ENCODE peak calls at places on chromosomes 3 and 15, in nine cellular contexts. C is cardiac fibroblast, Y is HEK293T, H is upper lobe of right lung, M is hepatocyte, K is GM18507, R is RWPE1, B is NCI-H187, T is germinal center. Q is an unnamed sample.
A peak's percentile ranks its signal among the peaks of the same experiment; 100 is the strongest.

GRCh38 chr3:20836801-20837200 is 650.8 kb upstream of the SGO1 start:
- DNase-seq in C (no peak), Y (no peak), H (no peak), M (no peak), K (no peak), R (no peak), B (no peak), T (no peak), Q (no peak)

GRCh38 chr15:43190178-43190577 is 5.0 kb downstream of the CCNDBP1 start:
- DNase-seq in C (peak; percentile 43), Y (no peak), H (no peak), M (no peak), K (no peak), R (no peak), B (no peak), T (no peak), Q (no peak)

GRCh38 chr3:170437696-170438407 is 19.2 kb downstream of the CLDN11 start:
- DNase-seq in C (no peak), Y (no peak), H (no peak), M (no peak), K (no peak), R (no peak), B (no peak), T (no peak), Q (no peak)

GRCh38 chr3:127158614-127159221 is 34.2 kb upstream of the PRR23E start:
- DNase-seq in C (peak; percentile 3), Y (peak; percentile 32), H (peak; percentile 52), M (peak; percentile 59), K (no peak), R (peak; percentile 20), B (peak; percentile 22), T (no peak), Q (no peak)

GRCh38 chr15:85689729-85690128 is 105.0 kb downstream of the KLHL25 start:
- DNase-seq in C (peak; percentile 74), Y (no peak), H (no peak), M (peak; percentile 58), K (no peak), R (no peak), B (no peak), T (peak; percentile 44), Q (no peak)

GRCh38 chr3:50147447-50147846 is 7.7 kb upstream of the SEMA3F start:
- DNase-seq in C (no peak), Y (no peak), H (no peak), M (no peak), K (no peak), R (no peak), B (no peak), T (no peak), Q (no peak)

GRCh38 chr3:65836047-65836446 is 202.7 kb downstream of the MAGI1 start:
- DNase-seq in C (peak; percentile 63), Y (no peak), H (no peak), M (no peak), K (no peak), R (no peak), B (no peak), T (no peak), Q (no peak)

GRCh38 chr3:72595927-72596610 is 252.2 kb downstream of the SHQ1 start:
- DNase-seq in C (no peak), Y (no peak), H (no peak), M (no peak), K (no peak), R (no peak), B (no peak), T (no peak), Q (no peak)

GRCh38 chr15:47212222-47213010 is 504.9 kb upstream of the SEMA6D start:
- DNase-seq in C (no peak), Y (no peak), H (no peak), M (no peak), K (no peak), R (no peak), B (no peak), T (no peak), Q (no peak)

Q was measured in NCI-H2107.